ENCODE peak calls at places on chromosomes 12 and 14, in four cellular contexts. One of them, this sample, is unnamed.

GRCh38 chr12:10967409-10967808 is 19.3 kb downstream of the TAS2R50 start:
- DNase-seq in mucosa of descending colon: no peak
- DNase-seq in omental fat pad: no peak
- DNase-seq in colonic mucosa: no peak
- DNase-seq in this sample: no peak

GRCh38 chr14:58216544-58216943 is 16.6 kb downstream of the ACTR10 start:
- DNase-seq in mucosa of descending colon: no peak
- DNase-seq in omental fat pad: no peak
- DNase-seq in colonic mucosa: no peak
- DNase-seq in this sample: no peak

GRCh38 chr14:99100871-99101270 is 171.1 kb downstream of the BCL11B start:
- DNase-seq in mucosa of descending colon: no peak
- DNase-seq in omental fat pad: no peak
- DNase-seq in colonic mucosa: no peak
- DNase-seq in this sample: no peak

GRCh38 chr12:95470300-95470699 is 3.7 kb upstream of the METAP2 start:
- DNase-seq in mucosa of descending colon: no peak
- DNase-seq in omental fat pad: no peak
- DNase-seq in colonic mucosa: no peak
- DNase-seq in this sample: no peak

GRCh38 chr12:563899-564298 is 99.3 kb downstream of the NINJ2 start:
- DNase-seq in mucosa of descending colon: no peak
- DNase-seq in omental fat pad: no peak
- DNase-seq in colonic mucosa: no peak
- DNase-seq in this sample: no peak

GRCh38 chr14:91980157-91980556 is 32.7 kb upstream of the FBLN5 start:
- DNase-seq in mucosa of descending colon: no peak
- DNase-seq in omental fat pad: no peak
- DNase-seq in colonic mucosa: no peak
- DNase-seq in this sample: peak; percentile 61

GRCh38 chr12:20631711-20632110 is 63.4 kb upstream of the SLCO1C1 start:
- DNase-seq in mucosa of descending colon: no peak
- DNase-seq in omental fat pad: no peak
- DNase-seq in colonic mucosa: no peak
- DNase-seq in this sample: no peak

GRCh38 chr12:89206375-89206774 is 145.9 kb downstream of the DUSP6 start:
- DNase-seq in mucosa of descending colon: no peak
- DNase-seq in omental fat pad: no peak
- DNase-seq in colonic mucosa: no peak
- DNase-seq in this sample: no peak

GRCh38 chr14:22506778-22507351 is 82.2 kb downstream of the DAD1 start:
- DNase-seq in mucosa of descending colon: no peak
- DNase-seq in omental fat pad: no peak
- DNase-seq in colonic mucosa: no peak
- DNase-seq in this sample: no peak

GRCh38 chr14:98952595-98953325 is 319.2 kb downstream of the BCL11B start:
- DNase-seq in mucosa of descending colon: no peak
- DNase-seq in omental fat pad: no peak
- DNase-seq in colonic mucosa: no peak
- DNase-seq in this sample: no peak

GRCh38 chr14:49619730-49620129 is 696 bp downstream of the RPL36AL start:
- DNase-seq in mucosa of descending colon: no peak
- DNase-seq in omental fat pad: no peak
- DNase-seq in colonic mucosa: no peak
- DNase-seq in this sample: no peak

GRCh38 chr14:61231810-61232209 is 49.3 kb downstream of the TMEM30B start:
- DNase-seq in mucosa of descending colon: no peak
- DNase-seq in omental fat pad: no peak
- DNase-seq in colonic mucosa: no peak
- DNase-seq in this sample: no peak

GRCh38 chr12:21451529-21451928 is 14.1 kb downstream of the PYROXD1 start:
- DNase-seq in mucosa of descending colon: no peak
- DNase-seq in omental fat pad: no peak
- DNase-seq in colonic mucosa: no peak
- DNase-seq in this sample: no peak

GRCh38 chr12:110109037-110109836 is 14.9 kb upstream of the IFT81 start:
- DNase-seq in mucosa of descending colon: peak; percentile 38
- DNase-seq in omental fat pad: peak; percentile 43
- DNase-seq in colonic mucosa: peak; percentile 54
- DNase-seq in this sample: no peak

GRCh38 chr12:53481957-53482586 is 17.2 kb downstream of the MAP3K12 start:
- DNase-seq in mucosa of descending colon: no peak
- DNase-seq in omental fat pad: no peak
- DNase-seq in colonic mucosa: no peak
- DNase-seq in this sample: no peak

GRCh38 chr12:79778802-79779201 is 88.0 kb upstream of the PAWR start:
- DNase-seq in mucosa of descending colon: no peak
- DNase-seq in omental fat pad: no peak
- DNase-seq in colonic mucosa: no peak
- DNase-seq in this sample: no peak

GRCh38 chr12:104494816-104495158 is 38.0 kb downstream of the CHST11 start:
- DNase-seq in mucosa of descending colon: no peak
- DNase-seq in omental fat pad: no peak
- DNase-seq in colonic mucosa: no peak
- DNase-seq in this sample: no peak
- TF ChIP-seq CTCF in mucosa of descending colon: no peak
- TF ChIP-seq CTCF in omental fat pad: no peak
- TF ChIP-seq CTCF in colonic mucosa: no peak
- TF ChIP-seq CTCF in this sample: no peak

GRCh38 chr14:35333347-35333730 is 41.2 kb downstream of the PSMA6 start:
- DNase-seq in mucosa of descending colon: no peak
- DNase-seq in omental fat pad: no peak
- DNase-seq in colonic mucosa: no peak
- DNase-seq in this sample: peak; percentile 9

GRCh38 chr14:35335388-35336092 is 43.4 kb downstream of the PSMA6 start:
- DNase-seq in mucosa of descending colon: peak; percentile 94
- DNase-seq in omental fat pad: no peak
- DNase-seq in colonic mucosa: peak; percentile 97
- DNase-seq in this sample: no peak

GRCh38 chr14:35332517-35333346 is 40.5 kb downstream of the PSMA6 start:
- DNase-seq in mucosa of descending colon: peak; percentile 78
- DNase-seq in omental fat pad: no peak
- DNase-seq in colonic mucosa: peak; percentile 78
- DNase-seq in this sample: peak; percentile 38

GRCh38 chr14:35331605-35332516 is 39.7 kb downstream of the PSMA6 start:
- DNase-seq in mucosa of descending colon: peak; percentile 81
- DNase-seq in omental fat pad: no peak
- DNase-seq in colonic mucosa: peak; percentile 80
- DNase-seq in this sample: peak; percentile 54

DNA sequence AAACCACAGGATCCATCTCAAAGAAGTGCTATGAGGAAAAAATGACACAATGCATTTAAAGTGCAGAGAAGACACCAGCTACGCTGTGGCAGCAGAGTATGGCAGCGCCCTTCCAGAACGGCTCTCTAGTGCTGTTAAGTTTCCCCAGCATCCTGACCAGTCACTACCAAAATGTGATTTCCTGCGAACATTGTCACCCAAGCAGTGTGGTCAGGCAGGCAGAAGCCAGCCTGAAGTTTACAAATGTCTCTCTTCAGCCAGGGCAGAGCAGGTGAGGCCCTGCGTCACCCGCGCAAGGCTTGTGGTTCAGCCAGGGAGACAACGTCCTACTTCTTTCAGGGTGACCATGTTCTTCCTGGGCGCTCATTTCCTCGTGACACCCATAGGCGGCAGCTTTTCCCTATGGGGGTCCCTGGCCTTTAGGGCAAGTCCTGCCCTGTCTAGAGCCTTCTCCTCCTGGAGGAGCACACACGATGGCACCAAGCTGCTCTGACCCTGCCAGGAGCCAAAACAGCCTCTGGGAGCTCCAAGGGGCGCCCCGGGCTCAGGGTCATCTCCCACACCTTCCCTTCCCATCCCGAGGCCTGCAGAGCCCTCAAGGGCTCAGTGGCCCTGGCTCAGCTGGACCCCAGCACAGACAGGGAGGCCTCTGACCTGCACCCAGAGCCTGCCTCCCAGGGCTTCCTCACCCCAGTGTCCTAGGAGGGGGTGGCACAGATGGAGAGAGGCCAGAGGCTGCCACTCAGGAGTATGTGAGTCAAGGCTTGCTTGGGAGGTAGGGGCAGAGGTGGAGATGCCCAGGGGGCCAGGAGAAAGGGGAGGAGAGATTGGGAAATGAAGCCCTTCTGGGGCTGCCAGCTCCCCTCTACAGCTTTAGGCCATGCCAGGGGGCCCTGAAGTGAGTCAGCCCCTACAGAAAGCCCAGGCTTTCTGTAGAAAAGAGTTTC is 41.9 kb downstream of the PSMA6 start:
- DNase-seq in mucosa of descending colon: peak; percentile 50
- DNase-seq in omental fat pad: no peak
- DNase-seq in colonic mucosa: no peak
- DNase-seq in this sample: peak; percentile 21
- TF ChIP-seq CTCF in mucosa of descending colon: no peak
- TF ChIP-seq CTCF in omental fat pad: no peak
- TF ChIP-seq CTCF in colonic mucosa: no peak
- TF ChIP-seq CTCF in this sample: peak; percentile 30

GRCh38 chr12:82740129-82741000 is 53.7 kb downstream of the TMTC2 start:
- DNase-seq in mucosa of descending colon: no peak
- DNase-seq in omental fat pad: no peak
- DNase-seq in colonic mucosa: no peak
- DNase-seq in this sample: no peak

GRCh38 chr12:82746668-82747067 is 60.0 kb downstream of the TMTC2 start:
- DNase-seq in mucosa of descending colon: no peak
- DNase-seq in omental fat pad: no peak
- DNase-seq in colonic mucosa: no peak
- DNase-seq in this sample: no peak

GRCh38 chr12:82745807-82746206 is 59.1 kb downstream of the TMTC2 start:
- DNase-seq in mucosa of descending colon: no peak
- DNase-seq in omental fat pad: no peak
- DNase-seq in colonic mucosa: no peak
- DNase-seq in this sample: no peak

DNA sequence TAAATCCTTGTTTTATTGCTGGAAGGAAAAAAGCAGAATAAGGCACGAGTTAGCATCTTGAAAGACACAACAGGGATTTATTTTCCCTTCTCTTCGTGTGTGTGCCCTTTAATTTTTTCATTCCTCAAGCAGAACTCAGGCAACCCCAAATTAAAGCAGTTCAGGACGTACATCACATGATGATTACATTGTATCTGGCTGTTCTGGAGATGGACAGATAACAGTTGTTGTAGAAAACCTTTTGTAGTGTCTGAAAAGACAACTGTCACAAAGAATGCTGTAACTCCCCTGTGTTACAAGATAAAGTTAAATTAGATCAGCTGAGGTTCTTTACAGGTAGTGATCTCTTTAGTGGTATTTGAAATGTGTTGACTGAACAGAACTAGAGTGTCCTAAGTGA is 58.4 kb downstream of the TMTC2 start:
- DNase-seq in mucosa of descending colon: no peak
- DNase-seq in omental fat pad: no peak
- DNase-seq in colonic mucosa: no peak
- DNase-seq in this sample: no peak
- TF ChIP-seq CTCF in mucosa of descending colon: no peak
- TF ChIP-seq CTCF in omental fat pad: no peak
- TF ChIP-seq CTCF in colonic mucosa: no peak
- TF ChIP-seq CTCF in this sample: no peak

DNA sequence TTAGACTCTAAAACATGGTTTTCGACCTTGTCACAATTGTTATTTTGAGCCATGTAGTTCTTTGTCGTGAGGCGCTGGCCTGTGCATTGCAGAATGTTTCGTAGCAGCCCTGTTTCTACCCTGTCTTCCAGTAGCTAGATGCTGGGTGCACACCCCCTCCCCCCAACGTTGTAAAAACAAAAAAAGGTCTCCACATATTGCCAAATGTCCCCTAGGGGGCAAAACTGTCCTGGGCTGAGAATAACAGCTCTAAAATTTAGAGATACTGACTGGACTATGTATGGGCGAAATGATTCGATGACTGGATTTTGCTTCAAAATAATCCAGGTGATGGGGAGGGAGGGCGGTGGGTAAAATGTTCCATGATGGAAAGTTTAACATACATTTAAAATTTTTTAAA is 126.1 kb upstream of the FUT8 start:
- DNase-seq in mucosa of descending colon: no peak
- DNase-seq in omental fat pad: no peak
- DNase-seq in colonic mucosa: no peak
- DNase-seq in this sample: peak; percentile 60
- TF ChIP-seq CTCF in mucosa of descending colon: no peak
- TF ChIP-seq CTCF in omental fat pad: no peak
- TF ChIP-seq CTCF in colonic mucosa: no peak
- TF ChIP-seq CTCF in this sample: peak; percentile 52

DNA sequence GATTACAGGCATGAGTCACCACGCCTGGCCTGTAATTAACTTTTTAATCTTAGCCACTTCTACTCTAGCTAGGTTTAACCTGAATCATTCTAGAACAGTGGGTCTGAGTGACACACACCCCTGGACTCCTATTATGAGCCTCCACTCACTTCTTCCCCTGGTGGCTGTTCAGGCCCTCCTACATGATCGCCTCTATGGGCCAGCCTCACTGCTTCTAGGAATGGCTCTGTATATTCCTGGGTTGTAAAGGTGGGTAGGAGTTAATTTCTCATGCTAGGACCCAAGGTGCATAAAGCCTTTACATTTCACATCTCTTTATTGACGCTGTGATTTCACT is 8.0 kb upstream of the RNU6-8 start:
- DNase-seq in mucosa of descending colon: no peak
- DNase-seq in omental fat pad: no peak
- DNase-seq in colonic mucosa: no peak
- DNase-seq in this sample: no peak
- TF ChIP-seq CTCF in mucosa of descending colon: no peak
- TF ChIP-seq CTCF in omental fat pad: no peak
- TF ChIP-seq CTCF in colonic mucosa: no peak
- TF ChIP-seq CTCF in this sample: no peak

GRCh38 chr12:45257185-45257585 is 41.3 kb downstream of the ANO6 start:
- DNase-seq in mucosa of descending colon: no peak
- DNase-seq in omental fat pad: no peak
- DNase-seq in colonic mucosa: no peak
- DNase-seq in this sample: peak; percentile 45
- TF ChIP-seq CTCF in mucosa of descending colon: no peak
- TF ChIP-seq CTCF in omental fat pad: no peak
- TF ChIP-seq CTCF in colonic mucosa: no peak
- TF ChIP-seq CTCF in this sample: peak; percentile 3

DNA sequence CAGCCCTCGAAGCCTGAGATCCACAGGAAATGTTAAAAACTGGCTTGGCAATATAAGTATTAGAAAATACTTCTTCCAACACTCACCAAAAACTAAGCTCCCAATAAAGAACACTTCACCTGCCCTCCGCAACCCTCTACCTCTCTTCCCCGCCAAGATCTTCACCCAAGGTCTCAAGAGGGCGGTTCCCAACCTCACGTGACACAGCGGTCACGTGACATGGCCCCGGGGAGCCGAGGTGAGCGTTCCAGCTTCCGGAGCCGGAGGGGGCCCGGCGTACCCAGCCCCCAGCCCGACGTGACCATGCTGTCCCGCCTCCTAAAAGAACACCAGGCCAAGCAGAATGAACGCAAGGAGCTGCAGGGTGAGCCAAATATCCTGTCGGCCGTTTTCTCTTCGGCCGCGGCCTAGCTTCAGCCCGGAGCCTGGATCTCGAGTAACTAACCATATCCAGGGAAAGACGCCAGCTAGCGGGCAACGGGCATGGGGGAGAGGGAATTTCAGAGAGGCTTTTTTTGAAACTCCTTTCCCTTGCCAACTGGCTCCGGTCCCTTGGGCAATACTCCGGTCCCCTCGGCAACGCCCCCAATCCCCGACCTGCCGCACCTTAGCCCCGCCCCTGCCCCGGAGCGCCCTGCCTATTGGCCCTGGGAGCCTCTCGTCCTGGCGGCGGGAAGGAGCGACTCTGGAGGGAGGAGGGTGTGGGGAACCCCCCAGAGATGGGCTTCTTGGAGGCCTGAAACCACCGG is at the start of gene BLOC1S1:
- DNase-seq in mucosa of descending colon: peak; percentile 96
- DNase-seq in omental fat pad: peak; percentile 91
- DNase-seq in colonic mucosa: peak; percentile 98
- DNase-seq in this sample: peak; percentile 94
- TF ChIP-seq CTCF in mucosa of descending colon: no peak
- TF ChIP-seq CTCF in omental fat pad: no peak
- TF ChIP-seq CTCF in colonic mucosa: no peak
- TF ChIP-seq CTCF in this sample: no peak

GRCh38 chr14:53399057-53399456 is 245.9 kb upstream of the DDHD1 start:
- DNase-seq in mucosa of descending colon: no peak
- DNase-seq in omental fat pad: no peak
- DNase-seq in colonic mucosa: no peak
- DNase-seq in this sample: no peak
- TF ChIP-seq CTCF in mucosa of descending colon: no peak
- TF ChIP-seq CTCF in omental fat pad: no peak
- TF ChIP-seq CTCF in colonic mucosa: no peak
- TF ChIP-seq CTCF in this sample: no peak